ENCODE peak calls at places on chromosome 4, in five cellular contexts. One of them, this sample, is unnamed.

GRCh38 chr4:16253127-16253960 is 27.1 kb upstream of the TAPT1 start:
- DNase-seq in heart right ventricle: no peak
- DNase-seq in OCI-LY7: no peak
- DNase-seq in AG10803: peak; percentile 87
- DNase-seq in lower leg skin: no peak
- DNase-seq in this sample: no peak

GRCh38 chr4:155722816-155723499 is 35.9 kb upstream of the GUCY1B1 start:
- DNase-seq in OCI-LY7: no peak
- DNase-seq in heart right ventricle: no peak
- DNase-seq in AG10803: peak; percentile 13
- DNase-seq in lower leg skin: no peak
- DNase-seq in this sample: no peak

GRCh38 chr4:39341075-39341725 is 25.0 kb downstream of the RFC1 start:
- DNase-seq in OCI-LY7: no peak
- DNase-seq in lower leg skin: no peak
- DNase-seq in heart right ventricle: no peak
- DNase-seq in AG10803: no peak
- DNase-seq in this sample: no peak

GRCh38 chr4:153467154-153467896 is 1.2 kb downstream of the TMEM131L start:
- DNase-seq in lower leg skin: no peak
- DNase-seq in heart right ventricle: peak; percentile 40
- DNase-seq in AG10803: no peak
- DNase-seq in OCI-LY7: peak; percentile 98
- DNase-seq in this sample: peak; percentile 50

GRCh38 chr4:18954538-18954937 is 933.0 kb upstream of the LCORL start:
- DNase-seq in lower leg skin: no peak
- DNase-seq in AG10803: no peak
- DNase-seq in OCI-LY7: no peak
- DNase-seq in heart right ventricle: no peak
- DNase-seq in this sample: no peak

GRCh38 chr4:39083164-39083563 is 21.1 kb downstream of the KLHL5 start:
- DNase-seq in OCI-LY7: no peak
- DNase-seq in heart right ventricle: no peak
- DNase-seq in lower leg skin: no peak
- DNase-seq in AG10803: peak; percentile 45
- DNase-seq in this sample: no peak

GRCh38 chr4:169397762-169398161 is 127.0 kb upstream of the SH3RF1 start:
- DNase-seq in OCI-LY7: no peak
- DNase-seq in AG10803: peak; percentile 75
- DNase-seq in lower leg skin: no peak
- DNase-seq in heart right ventricle: no peak
- DNase-seq in this sample: no peak

GRCh38 chr4:134470544-134470943 is 269.0 kb upstream of the PABPC4L start:
- DNase-seq in OCI-LY7: no peak
- DNase-seq in AG10803: no peak
- DNase-seq in lower leg skin: no peak
- DNase-seq in heart right ventricle: no peak
- DNase-seq in this sample: no peak

GRCh38 chr4:110418641-110419040 is 57.3 kb upstream of the ENPEP start:
- DNase-seq in heart right ventricle: no peak
- DNase-seq in lower leg skin: no peak
- DNase-seq in AG10803: no peak
- DNase-seq in OCI-LY7: no peak
- DNase-seq in this sample: no peak

GRCh38 chr4:163693211-163693610 is 198.7 kb downstream of the TMA16 start:
- DNase-seq in OCI-LY7: no peak
- DNase-seq in AG10803: no peak
- DNase-seq in lower leg skin: no peak
- DNase-seq in heart right ventricle: no peak
- DNase-seq in this sample: no peak

GRCh38 chr4:134936014-134936413 is 734.4 kb upstream of the PABPC4L start:
- DNase-seq in heart right ventricle: no peak
- DNase-seq in AG10803: no peak
- DNase-seq in OCI-LY7: no peak
- DNase-seq in lower leg skin: no peak
- DNase-seq in this sample: no peak

GRCh38 chr4:55947254-55947882 is 1.4 kb upstream of the CEP135 start:
- DNase-seq in lower leg skin: no peak
- DNase-seq in heart right ventricle: no peak
- DNase-seq in AG10803: no peak
- DNase-seq in OCI-LY7: peak; percentile 91
- DNase-seq in this sample: no peak

GRCh38 chr4:135838889-135839288 is 1637.3 kb upstream of the PABPC4L start:
- DNase-seq in heart right ventricle: no peak
- DNase-seq in AG10803: no peak
- DNase-seq in OCI-LY7: no peak
- DNase-seq in lower leg skin: no peak
- DNase-seq in this sample: no peak

GRCh38 chr4:159455675-159456235 is 352.9 kb downstream of the RAPGEF2 start:
- DNase-seq in lower leg skin: no peak
- DNase-seq in AG10803: peak; percentile 36
- DNase-seq in OCI-LY7: peak; percentile 28
- DNase-seq in heart right ventricle: peak; percentile 20
- DNase-seq in this sample: no peak

GRCh38 chr4:94363136-94363655 is 20.6 kb upstream of the HPGDS start:
- DNase-seq in lower leg skin: no peak
- DNase-seq in heart right ventricle: no peak
- DNase-seq in OCI-LY7: no peak
- DNase-seq in AG10803: no peak
- DNase-seq in this sample: no peak

GRCh38 chr4:37735578-37735977 is 49.4 kb upstream of the RELL1 start:
- DNase-seq in AG10803: no peak
- DNase-seq in heart right ventricle: no peak
- DNase-seq in OCI-LY7: no peak
- DNase-seq in lower leg skin: no peak
- DNase-seq in this sample: no peak

GRCh38 chr4:16686195-16686594 is 212.2 kb downstream of the LDB2 start:
- DNase-seq in OCI-LY7: no peak
- DNase-seq in heart right ventricle: no peak
- DNase-seq in AG10803: peak; percentile 97
- DNase-seq in lower leg skin: no peak
- DNase-seq in this sample: no peak

DNA sequence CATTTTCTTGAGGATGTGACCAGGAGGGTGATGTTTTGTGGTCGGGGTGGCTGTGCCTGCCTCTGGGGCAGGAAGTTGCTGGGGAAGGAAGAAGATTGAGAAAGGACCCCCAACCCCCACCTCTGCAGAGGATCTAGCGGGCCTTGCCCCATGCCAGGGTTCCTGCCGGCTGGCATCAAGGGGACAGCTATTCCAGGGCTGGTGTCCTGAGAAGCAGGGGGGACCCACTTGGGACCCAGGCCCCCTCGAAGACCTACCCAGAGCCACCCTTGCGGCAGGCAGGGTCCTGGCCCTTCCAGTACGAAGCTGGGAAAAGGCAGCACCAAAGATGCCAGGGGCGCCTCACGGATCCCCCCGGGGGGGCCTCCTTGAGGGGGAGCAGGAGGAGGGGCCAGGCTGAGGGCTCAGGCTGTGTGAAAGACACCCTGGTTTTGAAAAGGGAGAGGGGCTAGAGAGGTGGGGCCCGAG is 6.6 kb downstream of the SH3BP2 start:
- DNase-seq in lower leg skin: no peak
- DNase-seq in OCI-LY7: no peak
- DNase-seq in heart right ventricle: peak; percentile 23
- DNase-seq in AG10803: no peak
- DNase-seq in this sample: peak; percentile 25
- H3K4me3 ChIP-seq in lower leg skin: no peak overlapping the region
- H3K4me3 ChIP-seq in OCI-LY7: no peak overlapping the region
- H3K4me3 ChIP-seq in heart right ventricle: peak overlapping the region; percentile 35
- H3K4me3 ChIP-seq in AG10803: no peak overlapping the region
- H3K4me3 ChIP-seq in this sample: peak overlapping the region; percentile 28

DNA sequence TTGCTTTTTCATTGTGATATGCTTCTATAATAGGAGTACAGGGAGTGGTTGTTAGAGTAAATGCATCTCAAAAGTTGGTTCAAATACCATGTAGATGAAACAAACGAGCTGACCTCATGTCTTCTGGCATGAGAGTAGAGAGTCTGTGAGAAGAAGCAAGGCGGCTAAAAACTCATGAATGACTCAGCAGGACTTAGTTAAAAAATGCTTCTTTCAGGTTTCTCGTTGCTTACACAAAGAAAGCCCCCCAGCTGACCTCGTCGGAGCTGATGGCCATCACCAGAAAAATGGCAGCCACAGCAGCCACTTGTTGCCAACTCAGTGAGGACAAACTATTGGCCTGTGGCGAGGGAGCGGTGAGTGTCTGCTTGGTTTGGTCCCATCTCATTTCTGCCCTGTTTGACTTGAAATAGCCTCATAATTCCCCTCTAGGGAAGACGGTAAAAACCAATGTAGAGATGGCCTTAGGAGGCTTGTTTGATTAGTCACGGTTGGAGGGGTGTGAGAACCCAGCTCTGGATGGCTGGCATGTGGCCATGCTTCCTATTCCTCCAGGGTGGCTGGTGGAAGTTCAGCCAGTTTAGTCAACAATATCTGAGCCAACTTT is 14.5 kb downstream of the AFP start:
- DNase-seq in lower leg skin: no peak
- DNase-seq in heart right ventricle: no peak
- DNase-seq in AG10803: peak; percentile 90
- DNase-seq in OCI-LY7: no peak
- DNase-seq in this sample: no peak
- H3K4me3 ChIP-seq in lower leg skin: no peak overlapping the region
- H3K4me3 ChIP-seq in heart right ventricle: no peak overlapping the region
- H3K4me3 ChIP-seq in AG10803: peak overlapping the region; percentile 8
- H3K4me3 ChIP-seq in OCI-LY7: no peak overlapping the region
- H3K4me3 ChIP-seq in this sample: no peak overlapping the region

GRCh38 chr4:22897520-22898108 is 204.9 kb downstream of the GBA3 start:
- DNase-seq in AG10803: peak; percentile 23
- DNase-seq in OCI-LY7: peak; percentile 27
- DNase-seq in heart right ventricle: no peak
- DNase-seq in lower leg skin: no peak
- DNase-seq in this sample: no peak

DNA sequence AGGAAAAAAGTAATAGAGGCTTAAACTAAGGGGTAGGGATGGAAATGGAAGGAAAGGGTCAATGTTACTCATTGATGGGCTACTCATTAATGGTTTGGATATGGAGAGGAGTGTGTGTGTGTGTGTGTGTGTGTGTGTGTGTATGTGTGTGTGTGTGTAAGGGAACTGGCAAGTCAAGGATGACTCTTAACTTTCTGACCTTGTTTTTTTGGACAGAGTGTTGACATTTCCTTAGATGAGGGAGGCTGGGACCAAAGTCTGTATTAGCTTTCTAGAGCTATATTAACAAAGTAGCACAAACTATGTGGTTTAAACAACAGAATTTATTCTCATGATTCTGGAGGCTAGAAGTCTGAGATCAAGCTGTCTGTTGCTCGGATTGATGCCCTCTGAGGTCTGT is 202.7 kb downstream of the GBA3 start:
- DNase-seq in AG10803: no peak
- DNase-seq in OCI-LY7: no peak
- DNase-seq in lower leg skin: no peak
- DNase-seq in heart right ventricle: no peak
- DNase-seq in this sample: no peak
- H3K4me3 ChIP-seq in AG10803: no peak overlapping the region
- H3K4me3 ChIP-seq in OCI-LY7: no peak overlapping the region
- H3K4me3 ChIP-seq in lower leg skin: no peak overlapping the region
- H3K4me3 ChIP-seq in heart right ventricle: no peak overlapping the region
- H3K4me3 ChIP-seq in this sample: no peak overlapping the region

GRCh38 chr4:183139972-183140570 is 41.0 kb downstream of the WWC2 start:
- DNase-seq in lower leg skin: no peak
- DNase-seq in OCI-LY7: no peak
- DNase-seq in heart right ventricle: no peak
- DNase-seq in AG10803: no peak
- DNase-seq in this sample: no peak
- H3K4me3 ChIP-seq in lower leg skin: no peak overlapping the region
- H3K4me3 ChIP-seq in OCI-LY7: no peak overlapping the region
- H3K4me3 ChIP-seq in heart right ventricle: no peak overlapping the region
- H3K4me3 ChIP-seq in AG10803: no peak overlapping the region
- H3K4me3 ChIP-seq in this sample: no peak overlapping the region

DNA sequence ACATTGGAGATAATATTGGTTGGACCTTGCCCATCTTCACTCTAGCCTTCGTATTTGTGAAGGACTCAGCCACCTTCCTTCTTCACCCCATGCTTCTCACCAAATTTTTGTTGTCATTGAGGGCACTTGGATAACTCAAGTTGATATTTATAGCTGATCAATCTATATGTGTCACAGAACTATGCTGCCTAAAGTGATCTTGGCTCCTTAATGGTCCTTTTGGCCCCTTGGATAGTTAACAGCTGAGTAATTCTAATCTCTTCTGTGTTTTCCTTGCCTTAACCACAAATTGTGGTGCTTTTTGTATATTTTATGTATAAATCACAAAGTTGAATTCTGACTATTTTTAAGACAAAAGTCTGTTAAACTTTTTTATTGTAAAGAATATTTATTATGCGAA is 6.6 kb downstream of the SPRY1 start:
- DNase-seq in heart right ventricle: no peak
- DNase-seq in OCI-LY7: no peak
- DNase-seq in lower leg skin: no peak
- DNase-seq in AG10803: no peak
- DNase-seq in this sample: no peak
- H3K4me3 ChIP-seq in heart right ventricle: peak overlapping the region; percentile 85
- H3K4me3 ChIP-seq in OCI-LY7: no peak overlapping the region
- H3K4me3 ChIP-seq in lower leg skin: no peak overlapping the region
- H3K4me3 ChIP-seq in AG10803: no peak overlapping the region
- H3K4me3 ChIP-seq in this sample: peak overlapping the region; percentile 93

GRCh38 chr4:72448231-72448630 is 120.8 kb downstream of the ADAMTS3 start:
- DNase-seq in AG10803: no peak
- DNase-seq in heart right ventricle: no peak
- DNase-seq in OCI-LY7: no peak
- DNase-seq in lower leg skin: no peak
- DNase-seq in this sample: no peak
- H3K4me3 ChIP-seq in AG10803: no peak overlapping the region
- H3K4me3 ChIP-seq in heart right ventricle: no peak overlapping the region
- H3K4me3 ChIP-seq in OCI-LY7: no peak overlapping the region
- H3K4me3 ChIP-seq in lower leg skin: no peak overlapping the region
- H3K4me3 ChIP-seq in this sample: no peak overlapping the region

DNA sequence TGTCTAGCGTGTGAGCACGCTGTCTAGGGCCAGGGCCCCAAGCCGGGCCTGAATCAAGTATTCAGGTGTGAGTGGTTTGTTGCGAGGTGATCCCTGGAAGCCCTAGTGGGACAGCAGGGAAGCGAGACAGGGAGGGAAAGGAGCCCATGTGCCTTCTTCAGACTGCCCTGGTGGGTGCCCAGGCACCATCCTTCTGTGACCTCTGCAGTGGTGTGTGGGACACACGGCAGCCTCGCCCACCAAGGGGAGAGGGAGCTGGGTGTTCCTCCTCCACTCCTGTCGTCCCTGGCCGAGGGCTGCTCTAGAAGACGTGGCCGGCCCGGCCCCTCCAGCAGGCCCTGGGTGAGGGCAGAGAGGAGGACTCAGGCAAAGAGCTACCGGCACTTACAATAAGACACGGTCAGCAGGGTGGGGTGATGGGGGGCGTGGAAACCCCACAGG is 47.4 kb downstream of the HTRA3 start:
- DNase-seq in AG10803: no peak
- DNase-seq in lower leg skin: peak; percentile 10
- DNase-seq in heart right ventricle: no peak
- DNase-seq in OCI-LY7: no peak
- DNase-seq in this sample: peak; percentile 47
- H3K4me3 ChIP-seq in AG10803: no peak overlapping the region
- H3K4me3 ChIP-seq in lower leg skin: no peak overlapping the region
- H3K4me3 ChIP-seq in heart right ventricle: no peak overlapping the region
- H3K4me3 ChIP-seq in OCI-LY7: no peak overlapping the region
- H3K4me3 ChIP-seq in this sample: no peak overlapping the region

This sample was measured in tibial artery.